ENCODE peak calls at places on chromosome 1, in seven cellular contexts. Y is AG04450, S is upper lobe of right lung, V is prostate gland, L is adrenal gland, T is brain microvascular endothelial cell, M is fibroblast of mammary gland. A is an unnamed sample.

GRCh38 chr1:204461331-204462228 is 33.0 kb downstream of the PIK3C2B start:
- DNase-seq in S (no peak), V (no peak), M (no peak), L (peak; percentile 47), T (no peak), Y (no peak), A (no peak)

GRCh38 chr1:114758251-114758832 is 558 bp upstream of the CSDE1 start:
- DNase-seq in Y (no peak), T (no peak), M (peak; percentile 30), L (no peak), V (no peak), S (no peak), A (no peak)

GRCh38 chr1:207565546-207566468 is 69.8 kb downstream of the CR1 start:
- DNase-seq in Y (no peak), T (peak; percentile 18), V (no peak), L (no peak), S (no peak), M (peak; percentile 12), A (peak; percentile 14)

GRCh38 chr1:98870959-98871903 is 133.4 kb downstream of the PLPPR5 start:
- DNase-seq in L (no peak), T (peak; percentile 1), S (no peak), Y (no peak), M (peak; percentile 3), V (no peak), A (peak; percentile 2)

GRCh38 chr1:245810789-245811337 is 656.1 kb downstream of the KIF26B start:
- DNase-seq in T (no peak), L (no peak), M (no peak), V (no peak), Y (no peak), S (no peak), A (no peak)

GRCh38 chr1:208475951-208476824 is 232.0 kb upstream of the PLXNA2 start:
- DNase-seq in L (peak; percentile 28), T (no peak), V (no peak), Y (no peak), S (no peak), M (no peak), A (no peak)

GRCh38 chr1:162724583-162725120 is 65.8 kb upstream of the HSD17B7 start:
- DNase-seq in Y (no peak), T (no peak), V (no peak), M (no peak), S (no peak), L (peak; percentile 44), A (no peak)

GRCh38 chr1:2982615-2983318 is 38.5 kb upstream of the ACTRT2 start:
- DNase-seq in T (no peak), L (peak; percentile 8), V (no peak), S (peak; percentile 53), M (no peak), Y (no peak), A (no peak)

GRCh38 chr1:10953505-10954193 is 58.8 kb upstream of the TARDBP start:
- DNase-seq in M (no peak), L (no peak), Y (no peak), V (no peak), S (no peak), T (no peak), A (no peak)

DNA sequence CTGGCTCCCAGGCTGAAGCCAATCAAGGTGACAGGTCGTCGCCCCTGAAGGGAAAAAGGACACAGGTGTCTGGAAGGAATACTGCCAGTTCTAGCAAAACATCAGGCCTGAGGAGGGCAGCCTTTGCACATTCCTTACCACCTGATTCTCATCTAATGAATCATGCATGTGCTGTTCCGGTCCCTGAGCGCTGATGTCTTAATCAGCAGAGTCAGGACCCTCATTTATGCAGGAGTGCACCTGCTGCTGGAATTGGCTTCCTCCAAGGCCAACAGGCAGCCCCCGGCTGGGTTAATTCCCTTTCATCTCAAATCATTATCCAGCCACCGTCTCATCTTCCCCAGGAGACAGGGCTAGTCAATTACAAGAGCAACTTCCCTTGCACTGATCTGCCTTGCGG is 62.3 kb downstream of the TMCO4 start:
- DNase-seq in S (peak; percentile 32), V (no peak), Y (no peak), L (no peak), M (peak; percentile 36), T (peak; percentile 32), A (no peak)
- TF ChIP-seq CTCF in S (no peak), V (no peak), Y (no peak), L (no peak), M (no peak), T (peak; percentile 37), A (no peak)

GRCh38 chr1:41475859-41476567 is 8.5 kb downstream of the EDN2 start:
- DNase-seq in S (no peak), L (no peak), Y (no peak), T (no peak), V (no peak), M (peak; percentile 62), A (no peak)
- TF ChIP-seq CTCF in S (no peak), L (peak; percentile 12), Y (peak; percentile 14), T (peak; percentile 50), V (no peak), M (peak; percentile 24), A (no peak)

GRCh38 chr1:27935721-27936120 is 921 bp downstream of the SMPDL3B start:
- DNase-seq in L (no peak), Y (no peak), V (no peak), S (no peak), T (no peak), M (no peak), A (peak; percentile 10)

GRCh38 chr1:27937524-27937836 is 2.7 kb downstream of the SMPDL3B start:
- DNase-seq in Y (no peak), V (no peak), S (no peak), M (no peak), T (no peak), L (no peak), A (no peak)

GRCh38 chr1:27938488-27938887 is 3.7 kb downstream of the SMPDL3B start:
- DNase-seq in Y (no peak), M (no peak), T (no peak), V (no peak), S (no peak), L (no peak), A (no peak)

GRCh38 chr1:27936370-27936769 is 1.6 kb downstream of the SMPDL3B start:
- DNase-seq in T (no peak), V (no peak), S (no peak), M (no peak), Y (no peak), L (no peak), A (no peak)

GRCh38 chr1:27934818-27935549 is at the start of gene SMPDL3B:
- DNase-seq in Y (no peak), M (no peak), T (no peak), V (peak; percentile 31), L (no peak), S (peak; percentile 88), A (peak; percentile 86)
- TF ChIP-seq CTCF in Y (peak; percentile 2), M (no peak), T (peak; percentile 24), V (no peak), L (no peak), S (peak; percentile 20), A (peak; percentile 45)

DNA sequence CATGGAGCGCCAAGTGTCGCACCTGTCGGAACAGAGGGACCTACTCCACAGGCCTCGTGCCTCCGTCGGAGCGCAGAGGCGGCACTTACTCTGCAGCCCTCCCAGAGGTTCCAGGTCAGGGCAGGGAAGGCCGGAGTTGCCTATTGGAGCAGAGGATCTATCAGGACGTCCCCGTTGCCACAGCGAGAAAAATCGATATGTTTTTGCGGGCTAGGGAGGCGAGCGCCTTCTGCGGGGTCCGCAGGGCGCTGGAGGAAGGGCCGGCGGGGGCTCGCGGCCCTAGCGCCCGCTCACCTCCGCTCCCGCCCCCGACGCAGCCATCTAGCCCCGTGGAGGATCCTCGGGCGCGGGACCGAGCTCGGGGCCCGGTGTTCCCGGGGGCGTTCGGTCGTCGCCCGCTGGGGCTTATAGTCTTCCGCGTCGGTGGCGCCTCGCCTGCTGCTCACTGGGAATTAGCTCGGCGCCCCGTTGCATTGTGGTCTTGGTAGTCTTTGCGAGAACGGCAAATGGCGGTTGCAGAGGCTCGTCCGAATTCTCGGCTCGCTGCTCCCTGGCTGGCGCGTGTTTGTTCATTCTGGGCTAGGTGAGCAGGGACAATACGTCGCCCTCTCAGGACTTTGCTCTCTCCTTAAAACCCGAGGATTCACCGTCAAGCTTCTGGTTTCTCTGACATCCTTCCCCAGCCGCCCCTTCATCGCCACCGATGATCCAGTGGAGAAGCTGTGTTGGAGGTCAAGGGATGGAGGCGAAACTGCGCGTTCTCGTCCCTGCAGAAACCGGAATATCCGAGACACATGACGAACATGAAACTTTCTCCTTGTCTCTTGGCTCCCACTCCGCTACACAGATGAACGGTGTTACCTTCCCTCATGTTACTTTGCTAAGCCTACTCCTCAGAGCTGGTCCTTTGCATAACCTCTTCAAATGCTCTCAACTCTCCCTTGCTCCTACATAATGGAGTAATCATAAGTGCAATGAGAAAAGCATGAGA is at the start of gene JTB:
- DNase-seq in M (peak; percentile 78), S (peak; percentile 95), V (peak; percentile 93), T (peak; percentile 85), L (peak; percentile 94), Y (no peak), A (peak; percentile 93)
- TF ChIP-seq CTCF in M (no peak), S (no peak), V (no peak), T (no peak), L (peak; percentile 12), Y (no peak), A (no peak)

A was measured in body of pancreas.